ENCODE peak calls at places on chromosomes 12 and 14, in four cellular contexts. D is K562, T is HCT116, O is GM12878. K is an unnamed sample.

GRCh38 chr14:68756071-68756481 is 36.8 kb downstream of the ZFP36L1 start:
- DNase-seq in D (no peak), T (no peak), O (no peak), K (no peak)

GRCh38 chr12:76449572-76449971 is 101.4 kb upstream of the BBS10 start:
- DNase-seq in D (no peak), T (no peak), O (no peak), K (no peak)

GRCh38 chr14:104132981-104133380 is 5.4 kb upstream of the KIF26A start:
- DNase-seq in O (no peak), T (no peak), D (no peak), K (peak)

GRCh38 chr14:20356422-20356821 is 13.0 kb downstream of the PARP2 start:
- DNase-seq in O (no peak), D (no peak), T (no peak), K (peak)

GRCh38 chr14:61609885-61610284 is 85.4 kb upstream of the HIF1A start:
- DNase-seq in O (no peak), D (no peak), T (no peak), K (no peak)

GRCh38 chr12:132524405-132524804 is 34.5 kb downstream of the FBRSL1 start:
- DNase-seq in O (no peak), T (no peak), D (no peak), K (no peak)

GRCh38 chr12:6958609-6959375 is 7.6 kb downstream of the PTPN6 start:
- DNase-seq in T (no peak), D (no peak), O (no peak), K (no peak)

GRCh38 chr12:102526701-102527100 is 46.3 kb upstream of the IGF1 start:
- DNase-seq in O (no peak), T (no peak), D (no peak), K (no peak)

GRCh38 chr14:106417224-106418049 is 891.1 kb downstream of the TMEM121 start:
- DNase-seq in T (peak), O (peak), D (peak), K (peak)

GRCh38 chr12:92784795-92785562 is 82.2 kb downstream of the PLEKHG7 start:
- DNase-seq in O (peak), D (peak), T (peak), K (peak)

GRCh38 chr14:57982802-57983201 is 116.9 kb upstream of the SLC35F4 start:
- DNase-seq in T (no peak), D (no peak), O (no peak), K (no peak)

GRCh38 chr14:22648506-22648905 is 4.4 kb upstream of the OR6J1 start:
- DNase-seq in D (no peak), T (no peak), O (no peak), K (no peak)

GRCh38 chr14:22653012-22653621 is 9.0 kb upstream of the OR6J1 start:
- DNase-seq in D (peak), O (no peak), T (peak), K (peak)

GRCh38 chr14:22650960-22651521 is 6.9 kb upstream of the OR6J1 start:
- DNase-seq in O (peak), D (no peak), T (peak), K (peak)

GRCh38 chr14:22651586-22651985 is 7.4 kb upstream of the OR6J1 start:
- DNase-seq in O (no peak), D (no peak), T (no peak), K (no peak)

GRCh38 chr14:22650046-22650739 is 6.0 kb upstream of the OR6J1 start:
- DNase-seq in T (no peak), O (no peak), D (no peak), K (no peak)
- TF ChIP-seq EGR1 in T (no peak), O (no peak), D (no peak), K (no peak)

GRCh38 chr14:64549016-64549415 is 745 bp upstream of the PPP1R36 start:
- DNase-seq in D (no peak), O (no peak), T (no peak), K (no peak)

GRCh38 chr14:64554551-64554950 is 4.8 kb downstream of the PPP1R36 start:
- DNase-seq in T (no peak), O (no peak), D (no peak), K (no peak)

GRCh38 chr14:64544607-64545312 is 4.2 kb downstream of the HSPA2 start:
- DNase-seq in D (no peak), T (no peak), O (no peak), K (no peak)

GRCh38 chr14:64550539-64551333 is 975 bp downstream of the PPP1R36 start:
- DNase-seq in D (no peak), O (no peak), T (no peak), K (no peak)

GRCh38 chr14:64549805-64550538 is at the start of gene PPP1R36:
- DNase-seq in T (no peak), O (no peak), D (no peak), K (peak)
- TF ChIP-seq MAX in T (no peak), O (no peak), D (no peak), K (peak)

DNA sequence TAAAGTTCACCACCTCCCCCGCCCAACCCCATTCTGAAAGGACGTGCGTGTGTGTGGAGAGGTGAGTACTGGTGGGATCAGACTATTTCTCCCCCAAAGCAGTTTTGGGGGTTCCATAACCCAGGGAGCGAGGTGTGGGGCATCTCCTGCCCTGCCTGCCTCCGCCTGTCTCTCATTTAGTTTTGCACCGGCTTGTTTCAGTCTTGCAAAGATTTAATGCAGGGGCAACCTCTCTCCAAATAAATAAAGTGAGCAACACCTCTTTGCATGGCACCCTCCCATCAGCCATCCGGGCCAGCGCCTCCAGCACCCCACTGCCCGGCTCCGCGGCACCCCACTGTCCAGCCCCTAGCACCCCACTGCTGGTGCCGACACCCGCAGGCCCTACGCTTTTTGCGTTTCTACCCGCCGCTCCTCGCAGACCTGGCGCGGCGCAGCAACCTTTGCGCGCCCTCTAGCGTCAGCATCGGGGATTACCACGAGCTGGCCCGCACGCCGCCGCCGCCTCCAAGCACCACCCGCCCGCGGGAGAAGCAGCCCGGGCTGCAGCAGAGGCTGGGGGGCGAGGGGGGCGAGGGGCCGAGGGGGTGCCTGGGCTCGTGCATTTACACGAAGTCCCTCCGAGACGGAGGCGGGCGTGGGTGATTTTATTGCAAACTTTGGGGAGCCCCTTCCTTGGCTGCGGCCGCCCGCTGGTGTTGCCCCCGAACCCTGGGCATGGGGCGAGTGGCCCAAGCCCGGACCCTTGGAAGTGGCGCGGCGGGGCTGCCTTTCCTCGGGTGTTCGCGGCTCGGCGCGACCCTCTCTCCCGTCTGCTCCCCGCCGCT is 55.8 kb upstream of the VRK1 start:
- DNase-seq in O (no peak), T (no peak), D (peak), K (peak)
- TF ChIP-seq EGR1 in O (no peak), T (no peak), D (no peak), K (no peak)

GRCh38 chr14:80212025-80212402 is 710 bp upstream of the DIO2 start:
- DNase-seq in D (no peak), O (no peak), T (no peak), K (no peak)
- TF ChIP-seq MAX in D (no peak), O (no peak), T (no peak), K (no peak)

DNA sequence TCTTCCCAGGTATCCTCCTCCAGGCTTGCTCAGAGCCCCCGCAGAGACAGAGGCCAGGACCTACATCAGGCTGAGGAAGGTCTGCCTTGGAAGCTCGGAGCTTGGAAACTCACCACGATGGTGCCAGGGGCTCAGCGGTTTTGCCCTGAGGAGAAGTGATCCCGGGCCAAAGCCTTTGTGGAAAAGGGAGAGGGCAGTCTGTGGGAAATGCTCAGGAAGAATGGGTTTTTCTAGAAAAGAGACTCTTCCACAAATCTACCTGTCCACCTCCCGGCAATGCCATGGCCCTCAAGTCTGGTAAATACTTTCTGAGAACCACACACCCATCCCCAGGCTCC is 8.0 kb downstream of the KRT2 start:
- DNase-seq in O (no peak), T (no peak), D (no peak), K (peak)
- TF ChIP-seq EGR1 in O (no peak), T (no peak), D (no peak), K (no peak)

DNA sequence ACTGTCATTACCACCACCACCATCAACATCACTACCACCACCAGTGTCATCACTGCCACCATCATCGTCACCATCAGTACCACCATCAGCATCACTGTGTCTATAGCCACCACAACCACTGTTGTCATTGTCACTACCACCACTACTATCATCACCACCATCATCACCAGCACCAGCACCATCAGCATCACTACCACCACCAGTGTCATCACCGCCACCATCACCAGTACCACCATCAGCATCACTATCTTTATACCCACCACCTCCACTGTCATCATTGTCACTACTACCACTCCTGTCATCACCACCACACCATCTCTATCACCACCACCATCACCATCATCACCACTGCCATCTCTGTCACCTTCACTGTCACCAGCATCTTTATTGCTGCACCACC is 60.6 kb downstream of the BEGAIN start:
- DNase-seq in T (no peak), O (no peak), D (no peak), K (no peak)
- TF ChIP-seq MAX in T (no peak), O (no peak), D (no peak), K (no peak)

DNA sequence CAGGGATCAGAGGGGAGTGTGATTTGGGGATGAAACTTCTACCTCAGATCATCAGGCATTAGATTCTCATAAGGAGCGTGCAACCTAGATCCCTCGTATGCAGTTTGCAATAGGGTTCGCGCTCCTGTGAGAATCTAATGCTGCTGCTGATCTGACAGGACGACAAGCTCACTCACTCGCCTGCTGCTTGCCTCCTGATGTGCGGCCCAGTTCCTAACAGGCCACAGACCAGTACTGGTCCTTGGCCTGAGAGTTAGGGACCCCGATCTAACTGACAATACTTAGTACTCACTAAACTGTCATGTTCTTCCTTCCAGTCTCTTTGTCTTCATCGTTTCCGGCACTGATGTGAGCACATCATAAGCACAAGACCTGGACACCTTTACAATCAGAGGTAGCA is 5.3 kb upstream of the RPLP0 start:
- DNase-seq in D (no peak), T (no peak), O (no peak), K (no peak)
- TF ChIP-seq EGR1 in D (no peak), T (no peak), O (no peak), K (no peak)

DNA sequence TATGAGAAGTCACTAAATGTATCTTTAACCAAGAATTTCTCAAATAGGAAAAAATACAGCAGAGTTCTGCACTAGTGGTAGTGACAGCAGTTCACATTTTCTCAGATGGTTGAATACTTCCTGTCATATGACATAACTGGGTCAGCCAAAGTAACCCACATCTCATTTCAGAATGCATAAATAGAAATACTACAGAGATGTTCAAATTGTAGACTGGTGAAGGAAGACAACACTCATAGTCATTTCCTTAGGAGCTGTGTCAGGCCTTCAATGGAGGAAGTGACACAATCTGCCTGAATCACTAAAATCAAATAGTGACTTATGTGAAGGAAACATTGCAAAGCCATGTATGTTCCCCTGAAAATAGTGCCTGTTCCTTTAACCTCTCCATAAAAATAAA is 32.4 kb downstream of the FERMT2 start:
- DNase-seq in T (no peak), O (peak), D (no peak), K (no peak)
- TF ChIP-seq MAX in T (no peak), O (no peak), D (no peak), K (no peak)

DNA sequence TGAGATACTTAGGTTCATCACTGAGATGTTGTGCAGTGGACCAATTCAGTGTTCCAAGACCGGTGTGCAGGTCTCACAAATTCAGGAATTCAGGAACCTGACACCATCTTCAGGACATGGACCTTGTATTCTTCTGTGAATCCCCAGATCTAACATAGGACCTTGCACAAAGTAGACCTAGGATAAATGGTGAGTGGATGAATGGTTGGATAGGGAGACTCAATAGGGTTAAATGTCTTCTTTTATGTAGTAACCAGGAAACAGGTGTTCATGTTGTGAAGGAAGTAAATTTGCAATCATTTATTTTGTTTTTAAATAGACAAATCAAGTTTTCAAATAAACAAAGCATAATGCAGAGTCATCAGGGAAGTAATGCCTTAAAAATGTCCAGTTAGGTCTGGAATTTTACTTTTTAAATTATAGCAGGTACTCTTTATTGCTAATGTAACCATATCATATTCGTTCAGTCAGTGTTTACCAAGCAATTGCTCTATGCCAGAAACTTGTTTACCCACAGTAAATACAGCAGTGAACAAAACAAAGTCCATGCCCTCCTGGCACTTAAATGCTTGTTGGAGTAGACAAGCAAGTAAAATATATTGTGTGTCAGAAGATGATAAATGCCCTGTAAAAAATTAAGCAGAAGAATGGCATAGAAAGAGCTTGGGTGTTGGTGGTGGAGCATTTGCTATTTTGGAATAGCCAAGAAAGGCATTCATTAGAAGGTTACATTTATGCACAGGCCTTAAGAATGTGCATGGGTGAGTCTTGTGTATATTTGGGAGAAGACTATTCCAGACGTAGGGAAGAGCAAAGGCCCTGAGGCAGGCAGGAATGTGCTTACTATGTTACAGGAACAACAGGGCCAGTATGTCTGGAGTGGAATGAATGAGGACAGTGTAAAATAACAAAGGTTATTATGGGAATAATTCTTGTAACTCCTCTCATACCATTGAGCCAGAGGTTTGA is 26.3 kb downstream of the RXYLT1 start:
- DNase-seq in O (no peak), T (no peak), D (no peak), K (no peak)
- TF ChIP-seq EGR1 in O (no peak), T (no peak), D (no peak), K (no peak)